ENCODE peak calls at places on chromosomes 6 and 20, in six cellular contexts. R is GM13976; F is GM12865; Z is activated CD4-positive, alpha-beta T cell treated with anti-CD3 and anti-CD28 coated beads, Interleukin-2, amount 50 U/mL, for 24 hours; K is activated naive CD4-positive, alpha-beta T cell treated with anti-CD3 and anti-CD28 coated beads, Interleukin-2, amount 10 ng/mL, durations not matched to agents 7 days and 5 days; I is GM18507. M is an unnamed sample.
A peak's percentile ranks its signal among the peaks of the same experiment; 100 is the strongest.

GRCh38 chr6:133265066-133265465 is 23.9 kb downstream of the EYA4 start:
- DNase-seq in R (no peak), F (no peak), Z (no peak), K (no peak), I (no peak), M (no peak)

GRCh38 chr20:62953167-62953838 is 794 bp downstream of the SLC17A9 start:
- DNase-seq in R (peak; percentile 55), F (peak; percentile 30), Z (no peak), K (no peak), I (no peak), M (no peak)

GRCh38 chr6:24458134-24458533 is 31.2 kb downstream of the GPLD1 start:
- DNase-seq in R (no peak), F (no peak), Z (no peak), K (no peak), I (no peak), M (no peak)

GRCh38 chr6:158850807-158851115 is 31.6 kb upstream of the EZR start:
- DNase-seq in R (no peak), F (no peak), Z (no peak), K (no peak), I (no peak), M (no peak)

GRCh38 chr6:20447581-20448132 is 46.0 kb downstream of the E2F3 start:
- DNase-seq in R (no peak), F (no peak), Z (no peak), K (no peak), I (no peak), M (no peak)

GRCh38 chr6:7649037-7649810 is 59.2 kb downstream of the SNRNP48 start:
- DNase-seq in R (no peak), F (peak; percentile 45), Z (no peak), K (no peak), I (no peak), M (no peak)

GRCh38 chr6:170293881-170294755 is 3.2 kb upstream of the DLL1 start:
- DNase-seq in R (peak; percentile 24), F (no peak), Z (no peak), K (no peak), I (no peak), M (no peak)

GRCh38 chr6:2021713-2022125 is 223.7 kb downstream of the GMDS start:
- DNase-seq in R (no peak), F (no peak), Z (no peak), K (no peak), I (no peak), M (no peak)

GRCh38 chr20:49539481-49540231 is 28.3 kb downstream of the PTGIS start:
- DNase-seq in R (no peak), F (no peak), Z (no peak), K (no peak), I (no peak), M (no peak)

GRCh38 chr6:50819527-50819905 is 845 bp downstream of the TFAP2B start:
- DNase-seq in R (no peak), F (no peak), Z (no peak), K (no peak), I (no peak), M (no peak)

GRCh38 chr6:95081231-95081630 is 496.1 kb upstream of the MANEA start:
- DNase-seq in R (no peak), F (no peak), Z (no peak), K (no peak), I (no peak), M (no peak)

GRCh38 chr6:39952170-39952569 is 17.9 kb upstream of the MOCS1 start:
- DNase-seq in R (no peak), F (no peak), Z (no peak), K (no peak), I (no peak), M (no peak)

GRCh38 chr6:165814669-165815068 is 151.6 kb upstream of the PDE10A start:
- DNase-seq in R (no peak), F (no peak), Z (no peak), K (no peak), I (no peak), M (no peak)

GRCh38 chr6:25748049-25748448 is 6.5 kb upstream of the SLC17A4 start:
- DNase-seq in R (no peak), F (no peak), Z (no peak), K (no peak), I (no peak), M (no peak)

GRCh38 chr6:44489912-44490604 is 102.6 kb downstream of the CDC5L start:
- DNase-seq in R (no peak), F (no peak), Z (no peak), K (no peak), I (no peak), M (no peak)

GRCh38 chr6:108168501-108168979 is 2.7 kb downstream of the NR2E1 start:
- DNase-seq in R (peak; percentile 63), F (peak; percentile 30), Z (no peak), K (no peak), I (no peak), M (no peak)

GRCh38 chr20:32828029-32828666 is 8.4 kb downstream of the MAPRE1 start:
- DNase-seq in R (no peak), F (no peak), Z (no peak), K (no peak), I (no peak), M (no peak)

GRCh38 chr20:59152559-59153354 is 10.9 kb upstream of the ZNF831 start:
- DNase-seq in R (no peak), F (no peak), Z (no peak), K (no peak), I (no peak), M (no peak)

GRCh38 chr20:4972506-4973251 is 28.6 kb downstream of the SLC23A2 start:
- DNase-seq in R (no peak), F (peak; percentile 54), Z (no peak), K (no peak), I (no peak), M (no peak)

GRCh38 chr6:99522531-99522930 is 7.3 kb upstream of the USP45 start:
- DNase-seq in R (no peak), F (no peak), Z (no peak), K (no peak), I (no peak), M (no peak)

GRCh38 chr6:89144358-89145041 is 1.4 kb upstream of the PM20D2 start:
- DNase-seq in R (peak; percentile 53), F (peak; percentile 61), Z (no peak), K (no peak), I (peak; percentile 38), M (peak; percentile 22)

GRCh38 chr20:36097331-36097730 is 57.2 kb upstream of the EPB41L1 start:
- DNase-seq in R (no peak), F (no peak), Z (no peak), K (no peak), I (no peak), M (no peak)

M was measured in OCI-LY7.